ENCODE peak calls at places on chromosomes 5 and 9, in nine cellular contexts. One of them, this sample, is unnamed.

GRCh38 chr5:80810425-80810824 is 149.7 kb upstream of the RASGRF2 start:
- DNase-seq in substantia nigra: no peak
- DNase-seq in aorta: no peak
- DNase-seq in effector memory CD8-positive, alpha-beta T cell: no peak
- DNase-seq in RPMI7951: no peak
- DNase-seq in EL: no peak
- DNase-seq in upper lobe of left lung: no peak
- DNase-seq in NCI-H1930: no peak
- DNase-seq in GM03348: no peak
- DNase-seq in this sample: no peak

GRCh38 chr5:124662261-124662781 is 84.1 kb downstream of the ZNF608 start:
- DNase-seq in substantia nigra: no peak
- DNase-seq in aorta: no peak
- DNase-seq in effector memory CD8-positive, alpha-beta T cell: no peak
- DNase-seq in RPMI7951: no peak
- DNase-seq in EL: no peak
- DNase-seq in upper lobe of left lung: no peak
- DNase-seq in NCI-H1930: peak
- DNase-seq in GM03348: no peak
- DNase-seq in this sample: peak

GRCh38 chr9:107222020-107222522 is 61.0 kb upstream of the RAD23B start:
- DNase-seq in substantia nigra: no peak
- DNase-seq in aorta: no peak
- DNase-seq in effector memory CD8-positive, alpha-beta T cell: no peak
- DNase-seq in RPMI7951: peak
- DNase-seq in EL: peak
- DNase-seq in upper lobe of left lung: no peak
- DNase-seq in NCI-H1930: no peak
- DNase-seq in GM03348: no peak
- DNase-seq in this sample: no peak

GRCh38 chr9:89359636-89360315 is 41.5 kb downstream of the SECISBP2 start:
- DNase-seq in substantia nigra: no peak
- DNase-seq in aorta: peak
- DNase-seq in effector memory CD8-positive, alpha-beta T cell: no peak
- DNase-seq in RPMI7951: no peak
- DNase-seq in EL: no peak
- DNase-seq in upper lobe of left lung: no peak
- DNase-seq in NCI-H1930: no peak
- DNase-seq in GM03348: no peak
- DNase-seq in this sample: no peak

GRCh38 chr5:174420651-174421407 is 303.6 kb upstream of the MSX2 start:
- DNase-seq in substantia nigra: no peak
- DNase-seq in aorta: no peak
- DNase-seq in effector memory CD8-positive, alpha-beta T cell: no peak
- DNase-seq in RPMI7951: no peak
- DNase-seq in EL: no peak
- DNase-seq in upper lobe of left lung: no peak
- DNase-seq in NCI-H1930: no peak
- DNase-seq in GM03348: no peak
- DNase-seq in this sample: no peak

GRCh38 chr9:82606071-82606470 is 456.9 kb downstream of the RASEF start:
- DNase-seq in substantia nigra: no peak
- DNase-seq in aorta: no peak
- DNase-seq in effector memory CD8-positive, alpha-beta T cell: no peak
- DNase-seq in RPMI7951: no peak
- DNase-seq in EL: no peak
- DNase-seq in upper lobe of left lung: no peak
- DNase-seq in NCI-H1930: no peak
- DNase-seq in GM03348: no peak
- DNase-seq in this sample: no peak

GRCh38 chr9:125190371-125190801 is 783 bp upstream of the PPP6C start:
- DNase-seq in substantia nigra: no peak
- DNase-seq in aorta: no peak
- DNase-seq in effector memory CD8-positive, alpha-beta T cell: no peak
- DNase-seq in RPMI7951: no peak
- DNase-seq in EL: no peak
- DNase-seq in upper lobe of left lung: no peak
- DNase-seq in NCI-H1930: no peak
- DNase-seq in GM03348: no peak
- DNase-seq in this sample: no peak

GRCh38 chr5:65327582-65327981 is 154.1 kb downstream of the ADAMTS6 start:
- DNase-seq in substantia nigra: no peak
- DNase-seq in aorta: no peak
- DNase-seq in effector memory CD8-positive, alpha-beta T cell: no peak
- DNase-seq in RPMI7951: no peak
- DNase-seq in EL: peak
- DNase-seq in upper lobe of left lung: no peak
- DNase-seq in NCI-H1930: no peak
- DNase-seq in GM03348: no peak
- DNase-seq in this sample: no peak

GRCh38 chr5:135134686-135135381 is 100.8 kb upstream of the PITX1 start:
- DNase-seq in substantia nigra: no peak
- DNase-seq in aorta: no peak
- DNase-seq in effector memory CD8-positive, alpha-beta T cell: no peak
- DNase-seq in RPMI7951: no peak
- DNase-seq in EL: no peak
- DNase-seq in upper lobe of left lung: no peak
- DNase-seq in NCI-H1930: no peak
- DNase-seq in GM03348: no peak
- DNase-seq in this sample: no peak

GRCh38 chr9:128169492-128169891 is 9.4 kb downstream of the BBLN start:
- DNase-seq in substantia nigra: no peak
- DNase-seq in aorta: no peak
- DNase-seq in effector memory CD8-positive, alpha-beta T cell: no peak
- DNase-seq in RPMI7951: no peak
- DNase-seq in EL: no peak
- DNase-seq in upper lobe of left lung: no peak
- DNase-seq in NCI-H1930: no peak
- DNase-seq in GM03348: no peak
- DNase-seq in this sample: no peak

GRCh38 chr9:104927216-104927911 is 591 bp downstream of the ABCA1 start:
- DNase-seq in substantia nigra: no peak
- DNase-seq in aorta: peak
- DNase-seq in effector memory CD8-positive, alpha-beta T cell: peak
- DNase-seq in RPMI7951: peak
- DNase-seq in EL: peak
- DNase-seq in upper lobe of left lung: peak
- DNase-seq in NCI-H1930: no peak
- DNase-seq in GM03348: peak
- DNase-seq in this sample: no peak

GRCh38 chr5:98880151-98880550 is 48.7 kb downstream of the CHD1 start:
- DNase-seq in substantia nigra: no peak
- DNase-seq in aorta: no peak
- DNase-seq in effector memory CD8-positive, alpha-beta T cell: no peak
- DNase-seq in RPMI7951: no peak
- DNase-seq in EL: peak
- DNase-seq in upper lobe of left lung: peak
- DNase-seq in NCI-H1930: no peak
- DNase-seq in GM03348: no peak
- DNase-seq in this sample: no peak

GRCh38 chr9:95459218-95459617 is 57.6 kb downstream of the PTCH1 start:
- DNase-seq in substantia nigra: no peak
- DNase-seq in aorta: no peak
- DNase-seq in effector memory CD8-positive, alpha-beta T cell: no peak
- DNase-seq in RPMI7951: no peak
- DNase-seq in EL: no peak
- DNase-seq in upper lobe of left lung: no peak
- DNase-seq in NCI-H1930: no peak
- DNase-seq in GM03348: no peak
- DNase-seq in this sample: no peak

GRCh38 chr5:61701877-61702602 is 370.0 kb downstream of the ZSWIM6 start:
- DNase-seq in substantia nigra: no peak
- DNase-seq in aorta: no peak
- DNase-seq in effector memory CD8-positive, alpha-beta T cell: no peak
- DNase-seq in RPMI7951: no peak
- DNase-seq in EL: no peak
- DNase-seq in upper lobe of left lung: no peak
- DNase-seq in NCI-H1930: no peak
- DNase-seq in GM03348: no peak
- DNase-seq in this sample: no peak